ENCODE peak calls at places on chromosomes 2 and 18, in six cellular contexts. V is H1, J is neural progenitor cell, X is fibroblast of lung, F is kidney, D is HepG2. B is an unnamed sample.

GRCh38 chr2:219041252-219041651 is at the start of gene CFAP65:
- DNase-seq in V (no peak), J (peak), X (peak), F (peak), D (no peak), B (peak)

GRCh38 chr2:240933966-240934700 is 28.0 kb downstream of the CROCC2 start:
- DNase-seq in V (no peak), J (no peak), X (no peak), F (peak), D (no peak), B (peak)

GRCh38 chr2:234478121-234478858 is 18.6 kb downstream of the ARL4C start:
- DNase-seq in V (no peak), J (no peak), X (no peak), F (no peak), D (no peak), B (no peak)

GRCh38 chr2:209368924-209369323 is 54.9 kb upstream of the MAP2 start:
- DNase-seq in V (no peak), J (no peak), X (peak), F (peak), D (peak), B (no peak)

GRCh38 chr18:9952633-9953416 is 39.0 kb downstream of the VAPA start:
- DNase-seq in V (no peak), J (no peak), X (peak), F (no peak), D (no peak), B (no peak)

GRCh38 chr2:16148632-16149348 is 208.4 kb downstream of the MYCN start:
- DNase-seq in V (no peak), J (no peak), X (no peak), F (no peak), D (no peak), B (peak)

GRCh38 chr2:25252291-25253152 is 84.1 kb upstream of the POMC start:
- DNase-seq in V (peak), J (peak), X (peak), F (peak), D (peak), B (peak)

GRCh38 chr2:217279571-217279970 is 419.7 kb upstream of the TNP1 start:
- DNase-seq in V (no peak), J (no peak), X (peak), F (no peak), D (no peak), B (no peak)

GRCh38 chr2:218166791-218167190 is at the start of gene CXCR1:
- DNase-seq in V (no peak), J (no peak), X (no peak), F (no peak), D (no peak), B (no peak)

GRCh38 chr2:3307901-3308300 is 69.7 kb downstream of the EIPR1 start:
- DNase-seq in V (no peak), J (no peak), X (no peak), F (peak), D (no peak), B (no peak)

GRCh38 chr18:3758531-3758930 is 308.6 kb downstream of the TGIF1 start:
- DNase-seq in V (no peak), J (no peak), X (peak), F (no peak), D (no peak), B (no peak)

GRCh38 chr2:241813806-241814570 is 5.0 kb downstream of the NEU4 start:
- DNase-seq in V (no peak), J (no peak), X (no peak), F (peak), D (no peak), B (peak)

GRCh38 chr2:179825494-179825893 is 35.9 kb downstream of the ZNF385B start:
- DNase-seq in V (no peak), J (peak), X (peak), F (no peak), D (no peak), B (no peak)

GRCh38 chr2:224122542-224122941 is 83.5 kb upstream of the SERPINE2 start:
- DNase-seq in V (no peak), J (no peak), X (no peak), F (no peak), D (no peak), B (no peak)

GRCh38 chr2:168643979-168644378 is 158.5 kb upstream of the NOSTRIN start:
- DNase-seq in V (no peak), J (no peak), X (peak), F (no peak), D (no peak), B (no peak)

GRCh38 chr2:85949280-85949679 is 60.5 kb upstream of the ST3GAL5 start:
- DNase-seq in V (no peak), J (no peak), X (no peak), F (no peak), D (no peak), B (no peak)

GRCh38 chr2:18219676-18220075 is 340.8 kb downstream of the RDH14 start:
- DNase-seq in V (no peak), J (no peak), X (no peak), F (no peak), D (no peak), B (no peak)

GRCh38 chr2:82790277-82791021 is 1668.6 kb downstream of the SUCLG1 start:
- DNase-seq in V (no peak), J (peak), X (peak), F (peak), D (peak), B (peak)

GRCh38 chr2:88038263-88039105 is 17.1 kb downstream of the KRCC1 start:
- DNase-seq in V (no peak), J (no peak), X (peak), F (no peak), D (peak), B (no peak)

GRCh38 chr2:215579809-215580208 is 143.9 kb upstream of the FN1 start:
- DNase-seq in V (no peak), J (no peak), X (peak), F (no peak), D (peak), B (no peak)

GRCh38 chr2:165627463-165627862 is 158.0 kb downstream of the CSRNP3 start:
- DNase-seq in V (no peak), J (no peak), X (peak), F (no peak), D (no peak), B (no peak)

GRCh38 chr2:75326645-75327044 is 127.3 kb upstream of the TACR1 start:
- DNase-seq in V (no peak), J (no peak), X (no peak), F (no peak), D (no peak), B (no peak)

GRCh38 chr2:25365241-25365640 is 23.5 kb upstream of the DNMT3A start:
- DNase-seq in V (no peak), J (no peak), X (no peak), F (peak), D (no peak), B (peak)

GRCh38 chr2:197599285-197599965 is 76.0 kb downstream of the RFTN2 start:
- DNase-seq in V (peak), J (peak), X (peak), F (no peak), D (peak), B (peak)

GRCh38 chr2:114405486-114406250 is 36.8 kb upstream of the DPP10 start:
- DNase-seq in V (no peak), J (no peak), X (no peak), F (no peak), D (no peak), B (no peak)

GRCh38 chr2:150619607-150620330 is 132.3 kb upstream of the RND3 start:
- DNase-seq in V (no peak), J (no peak), X (peak), F (peak), D (no peak), B (no peak)

GRCh38 chr2:180411631-180412030 is 404.5 kb upstream of the CWC22 start:
- DNase-seq in V (no peak), J (no peak), X (no peak), F (no peak), D (no peak), B (no peak)

GRCh38 chr2:29459445-29460179 is 344.4 kb downstream of the CLIP4 start:
- DNase-seq in V (no peak), J (no peak), X (peak), F (no peak), D (no peak), B (no peak)

GRCh38 chr2:185188656-185189055 is 549.9 kb upstream of the FSIP2 start:
- DNase-seq in V (no peak), J (peak), X (peak), F (no peak), D (no peak), B (no peak)

GRCh38 chr18:21085579-21086161 is 25.9 kb downstream of the ROCK1 start:
- DNase-seq in V (no peak), J (no peak), X (peak), F (no peak), D (no peak), B (no peak)

GRCh38 chr2:157759855-157760254 is 116.3 kb downstream of the ACVR1 start:
- DNase-seq in V (no peak), J (no peak), X (no peak), F (no peak), D (no peak), B (no peak)

GRCh38 chr18:77223221-77223639 is 26.4 kb upstream of the GALR1 start:
- DNase-seq in V (no peak), J (no peak), X (peak), F (no peak), D (no peak), B (no peak)

GRCh38 chr2:3267869-3268704 is 109.5 kb downstream of the EIPR1 start:
- DNase-seq in V (no peak), J (no peak), X (no peak), F (no peak), D (no peak), B (no peak)

GRCh38 chr18:23225518-23225917 is 90.2 kb downstream of the CABLES1 start:
- DNase-seq in V (no peak), J (no peak), X (peak), F (no peak), D (no peak), B (no peak)

GRCh38 chr18:31931163-31931885 is 11.6 kb downstream of the TRAPPC8 start:
- DNase-seq in V (no peak), J (no peak), X (peak), F (no peak), D (no peak), B (no peak)

GRCh38 chr2:17940105-17940630 is 61.7 kb downstream of the KCNS3 start:
- DNase-seq in V (no peak), J (no peak), X (no peak), F (no peak), D (no peak), B (no peak)

GRCh38 chr2:9737053-9737875 is 106.0 kb upstream of the TAF1B start:
- DNase-seq in V (no peak), J (no peak), X (no peak), F (no peak), D (peak), B (no peak)

GRCh38 chr18:5456577-5457466 is 87.0 kb downstream of the EPB41L3 start:
- DNase-seq in V (no peak), J (peak), X (peak), F (peak), D (peak), B (peak)

GRCh38 chr2:212528106-212528856 is 10.3 kb downstream of the ERBB4 start:
- DNase-seq in V (no peak), J (no peak), X (no peak), F (peak), D (no peak), B (no peak)
- TF ChIP-seq CTCF in V (no peak), J (peak), X (no peak), F (no peak), D (no peak), B (peak)

DNA sequence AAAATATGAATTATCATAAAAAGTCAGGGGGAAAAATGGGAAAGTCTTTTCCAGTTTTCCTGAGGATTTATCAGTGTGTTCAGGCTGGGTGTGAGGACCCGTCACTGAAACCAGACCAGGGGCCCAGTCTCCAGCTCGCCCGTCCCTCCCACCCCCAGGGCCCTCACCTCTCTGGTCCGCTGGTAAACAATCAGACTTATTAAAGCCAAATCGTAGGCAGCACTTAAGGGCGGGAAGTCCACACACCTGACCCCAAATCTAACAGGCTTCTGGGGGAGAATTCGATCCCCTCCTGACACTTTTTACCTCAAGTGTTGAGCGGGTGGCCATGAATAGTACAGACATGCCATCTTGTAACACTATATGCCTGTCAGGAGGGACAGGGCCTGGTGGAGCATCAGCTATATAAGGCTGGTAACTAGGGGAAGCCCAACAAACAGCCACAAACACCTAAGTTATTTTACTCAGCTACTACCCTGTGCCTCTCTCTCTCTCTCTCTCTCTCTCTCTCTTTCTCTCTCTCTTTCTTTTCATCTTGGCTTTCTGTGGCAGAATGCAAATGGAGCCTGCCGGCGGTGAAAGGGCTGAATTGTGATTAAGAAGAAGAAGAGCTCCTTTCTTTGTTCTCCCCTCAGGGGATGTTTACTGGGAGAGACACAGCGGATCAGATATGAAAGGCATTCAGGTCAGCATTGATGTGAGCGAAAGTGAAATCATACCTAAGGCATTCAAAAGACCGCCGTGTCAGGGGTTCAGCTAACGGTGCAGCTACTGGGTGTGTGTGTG is 9.5 kb downstream of the ZEB2 start:
- DNase-seq in V (no peak), J (peak), X (peak), F (peak), D (peak), B (peak)
- H3K4me3 ChIP-seq in V (peak), J (peak), X (peak), F (peak), D (no peak), B (no peak)

GRCh38 chr2:100106460-100106859 is 35.9 kb downstream of the AFF3 start:
- DNase-seq in V (no peak), J (peak), X (peak), F (no peak), D (no peak), B (peak)
- H3K9ac ChIP-seq in V (no peak), J (no peak), X (no peak), F (no peak), D (no peak), B (no peak)

GRCh38 chr18:51807336-51807735 is 532.7 kb upstream of the DCC start:
- DNase-seq in V (no peak), J (no peak), X (no peak), F (no peak), D (no peak), B (no peak)

GRCh38 chr18:51813740-51814139 is 526.3 kb upstream of the DCC start:
- DNase-seq in V (no peak), J (no peak), X (no peak), F (no peak), D (no peak), B (no peak)

GRCh38 chr18:51811883-51812282 is 528.1 kb upstream of the DCC start:
- DNase-seq in V (no peak), J (no peak), X (no peak), F (no peak), D (no peak), B (no peak)
- TF ChIP-seq CTCF in V (no peak), J (no peak), X (no peak), F (no peak), D (no peak), B (no peak)

GRCh38 chr2:8639122-8639635 is 42.7 kb upstream of the ID2 start:
- DNase-seq in V (no peak), J (no peak), X (no peak), F (no peak), D (no peak), B (no peak)

GRCh38 chr2:8638327-8638726 is 43.5 kb upstream of the ID2 start:
- DNase-seq in V (no peak), J (peak), X (no peak), F (peak), D (no peak), B (peak)

GRCh38 chr2:8634466-8635172 is 47.2 kb upstream of the ID2 start:
- DNase-seq in V (no peak), J (no peak), X (no peak), F (peak), D (no peak), B (no peak)

GRCh38 chr2:8636041-8636491 is 45.8 kb upstream of the ID2 start:
- DNase-seq in V (no peak), J (peak), X (peak), F (no peak), D (no peak), B (no peak)

GRCh38 chr2:8636691-8637636 is 44.9 kb upstream of the ID2 start:
- DNase-seq in V (peak), J (peak), X (peak), F (peak), D (no peak), B (peak)
- H3K4me3 ChIP-seq in V (peak), J (peak), X (no peak), F (no peak), D (no peak), B (no peak)

DNA sequence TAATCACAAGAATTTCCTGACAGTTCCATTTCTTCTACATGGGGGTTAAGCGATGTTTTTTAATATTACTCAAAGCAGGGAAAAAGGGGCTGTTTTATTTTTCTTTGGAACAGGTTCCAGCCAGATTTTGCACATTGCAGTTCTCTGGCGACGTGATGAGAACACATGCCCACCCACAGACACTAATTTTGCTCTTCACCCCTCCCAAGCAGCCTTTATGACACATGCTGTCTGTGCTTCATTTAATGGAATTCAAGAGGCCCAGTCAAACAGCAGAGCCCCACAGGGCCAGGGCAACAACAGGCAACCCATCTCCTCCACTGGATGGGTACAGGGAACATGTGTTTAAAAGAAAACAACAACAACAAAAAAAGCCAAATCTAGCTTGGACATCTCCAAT is 70.8 kb downstream of the SPRED2 start:
- DNase-seq in V (no peak), J (no peak), X (peak), F (no peak), D (no peak), B (no peak)
- H3K9ac ChIP-seq in V (no peak), J (no peak), X (no peak), F (no peak), D (no peak), B (no peak)

GRCh38 chr2:200618590-200619021 is 32.8 kb downstream of the AOX1 start:
- DNase-seq in V (no peak), J (peak), X (peak), F (no peak), D (no peak), B (no peak)
- TF ChIP-seq CTCF in V (no peak), J (peak), X (peak), F (no peak), D (peak), B (peak)

DNA sequence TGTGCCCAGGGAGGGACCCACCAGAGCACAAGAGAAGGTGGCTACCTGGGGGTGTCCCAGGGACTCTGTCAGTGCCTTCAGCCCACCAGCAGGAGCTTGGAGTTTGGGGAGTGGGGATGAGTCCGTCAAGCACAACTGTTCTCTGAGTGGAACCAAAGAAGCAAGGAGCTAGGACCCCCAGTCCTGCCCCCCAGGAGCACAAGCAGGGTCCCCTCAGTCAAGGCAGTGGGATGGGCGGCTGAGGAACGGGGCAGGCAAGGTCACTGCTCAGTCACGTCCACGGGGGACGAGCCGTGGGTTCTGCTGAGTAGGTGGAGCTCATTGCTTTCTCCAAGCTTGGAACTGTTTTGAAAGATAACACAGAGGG is 13.8 kb downstream of the ITM2C start:
- DNase-seq in V (no peak), J (no peak), X (no peak), F (peak), D (no peak), B (no peak)
- H3K4me3 ChIP-seq in V (no peak), J (no peak), X (no peak), F (no peak), D (no peak), B (no peak)

B was measured in endodermal cell.